ENCODE peak calls at places on chromosomes 6 and 20, in eight cellular contexts. T is effector CD8-positive, alpha-beta T cell; S is HEK293T; D is EL; B is HFF-Myc; H is T follicular helper cell; X is Kasumi-1; Q is T-helper 2 cell. C is an unnamed sample.

GRCh38 chr20:60653111-60653845 is 598.8 kb upstream of the CDH4 start:
- DNase-seq in T (no peak), S (no peak), D (no peak), B (no peak), H (no peak), X (no peak), Q (no peak), C (no peak)

GRCh38 chr6:37473364-37474095 is 26.2 kb downstream of the CCDC167 start:
- DNase-seq in T (no peak), S (no peak), D (peak), B (no peak), H (no peak), X (no peak), Q (no peak), C (no peak)

GRCh38 chr20:18922898-18923297 is 109.3 kb downstream of the SCP2D1 start:
- DNase-seq in T (no peak), S (no peak), D (no peak), B (no peak), H (no peak), X (no peak), Q (no peak), C (no peak)

GRCh38 chr6:167968091-167968490 is 29.4 kb upstream of the KIF25 start:
- DNase-seq in T (no peak), S (peak), D (peak), B (no peak), H (no peak), X (peak), Q (peak), C (no peak)

GRCh38 chr6:43247115-43247999 is 4.1 kb downstream of the TTBK1 start:
- DNase-seq in T (peak), S (peak), D (peak), B (no peak), H (peak), X (peak), Q (peak), C (no peak)

GRCh38 chr20:50229156-50229605 is 38.6 kb downstream of the CEBPB start:
- DNase-seq in T (no peak), S (no peak), D (no peak), B (no peak), H (no peak), X (no peak), Q (no peak), C (no peak)

GRCh38 chr6:159084493-159085091 is 39.8 kb upstream of the TAGAP start:
- DNase-seq in T (no peak), S (no peak), D (peak), B (no peak), H (no peak), X (no peak), Q (no peak), C (no peak)

GRCh38 chr6:85684125-85684808 is 41.6 kb upstream of the SYNCRIP start:
- DNase-seq in T (no peak), S (no peak), D (peak), B (no peak), H (no peak), X (peak), Q (no peak), C (no peak)

GRCh38 chr20:23568320-23569011 is at the start of gene CST9L:
- DNase-seq in T (no peak), S (no peak), D (no peak), B (no peak), H (no peak), X (no peak), Q (no peak), C (no peak)

GRCh38 chr20:44020406-44021148 is 105.9 kb downstream of the TOX2 start:
- DNase-seq in T (no peak), S (no peak), D (no peak), B (no peak), H (no peak), X (no peak), Q (no peak), C (no peak)

GRCh38 chr6:50087231-50087954 is 37.7 kb upstream of the DEFB112 start:
- DNase-seq in T (no peak), S (no peak), D (peak), B (no peak), H (no peak), X (peak), Q (no peak), C (no peak)

GRCh38 chr6:10720229-10720959 is 2.5 kb upstream of the TMEM14C start:
- DNase-seq in T (peak), S (no peak), D (peak), B (no peak), H (peak), X (no peak), Q (peak), C (no peak)

GRCh38 chr6:30060634-30060981 is 457 bp upstream of the POLR1H start:
- DNase-seq in T (no peak), S (peak), D (peak), B (no peak), H (no peak), X (no peak), Q (peak), C (no peak)

GRCh38 chr6:165562421-165563090 is 100.5 kb downstream of the PDE10A start:
- DNase-seq in T (no peak), S (no peak), D (no peak), B (no peak), H (no peak), X (no peak), Q (no peak), C (no peak)

GRCh38 chr6:121399971-121400370 is 35.5 kb upstream of the GJA1 start:
- DNase-seq in T (no peak), S (no peak), D (no peak), B (no peak), H (no peak), X (no peak), Q (no peak), C (no peak)

GRCh38 chr6:87645080-87645479 is 55.1 kb downstream of the ORC3 start:
- DNase-seq in T (no peak), S (no peak), D (no peak), B (no peak), H (no peak), X (no peak), Q (peak), C (no peak)

GRCh38 chr20:4230651-4231050 is 215.3 kb upstream of the RNF24 start:
- DNase-seq in T (no peak), S (no peak), D (no peak), B (no peak), H (no peak), X (peak), Q (no peak), C (no peak)

GRCh38 chr6:624979-625378 is 31.9 kb downstream of the HUS1B start:
- DNase-seq in T (no peak), S (peak), D (peak), B (peak), H (no peak), X (peak), Q (peak), C (no peak)

GRCh38 chr6:11812951-11813350 is 34.3 kb upstream of the ADTRP start:
- DNase-seq in T (no peak), S (no peak), D (no peak), B (no peak), H (no peak), X (no peak), Q (no peak), C (no peak)

GRCh38 chr20:61789329-61789728 is 276.4 kb downstream of the TAF4 start:
- DNase-seq in T (no peak), S (no peak), D (no peak), B (no peak), H (no peak), X (no peak), Q (no peak), C (no peak)

GRCh38 chr20:55097621-55098020 is 622.2 kb downstream of the DOK5 start:
- DNase-seq in T (no peak), S (no peak), D (no peak), B (no peak), H (no peak), X (no peak), Q (no peak), C (no peak)

GRCh38 chr20:39800548-39800947 is 838.4 kb downstream of the DHX35 start:
- DNase-seq in T (no peak), S (no peak), D (peak), B (peak), H (no peak), X (no peak), Q (no peak), C (no peak)

GRCh38 chr6:31692353-31692752 is 10.8 kb downstream of the ABHD16A start:
- DNase-seq in T (no peak), S (no peak), D (no peak), B (no peak), H (no peak), X (no peak), Q (no peak), C (no peak)

GRCh38 chr6:1296542-1296941 is 15.4 kb upstream of the FOXQ1 start:
- DNase-seq in T (no peak), S (no peak), D (peak), B (no peak), H (no peak), X (no peak), Q (no peak), C (no peak)

GRCh38 chr6:166561766-166562165 is 24.7 kb downstream of the RAMACL start:
- DNase-seq in T (no peak), S (no peak), D (peak), B (no peak), H (no peak), X (no peak), Q (no peak), C (no peak)

GRCh38 chr6:27188885-27189418 is 58.5 kb upstream of the PRSS16 start:
- DNase-seq in T (peak), S (peak), D (peak), B (peak), H (peak), X (peak), Q (peak), C (peak)

GRCh38 chr20:34824861-34825529 is 456 bp downstream of the NCOA6 start:
- DNase-seq in T (peak), S (peak), D (peak), B (no peak), H (peak), X (no peak), Q (peak), C (no peak)

GRCh38 chr20:57964011-57964862 is 254.4 kb upstream of the PMEPA1 start:
- DNase-seq in T (no peak), S (no peak), D (no peak), B (no peak), H (no peak), X (no peak), Q (no peak), C (no peak)

GRCh38 chr20:52852695-52853094 is 119.5 kb upstream of the TSHZ2 start:
- DNase-seq in T (no peak), S (no peak), D (no peak), B (no peak), H (no peak), X (no peak), Q (no peak), C (no peak)

GRCh38 chr20:50982372-50982771 is 23.8 kb downstream of the MOCS3 start:
- DNase-seq in T (no peak), S (no peak), D (peak), B (no peak), H (no peak), X (no peak), Q (no peak), C (no peak)

GRCh38 chr6:144673807-144674206 is 388.7 kb downstream of the UTRN start:
- DNase-seq in T (no peak), S (no peak), D (no peak), B (no peak), H (no peak), X (no peak), Q (no peak), C (no peak)

GRCh38 chr6:40376113-40376650 is 211.0 kb downstream of the LRFN2 start:
- DNase-seq in T (no peak), S (no peak), D (no peak), B (no peak), H (no peak), X (no peak), Q (no peak), C (no peak)

GRCh38 chr6:31970604-31971271 is 1.2 kb downstream of the DXO start:
- DNase-seq in T (no peak), S (no peak), D (no peak), B (no peak), H (no peak), X (no peak), Q (no peak), C (no peak)

GRCh38 chr20:33676121-33676520 is 1.9 kb upstream of the NECAB3 start:
- DNase-seq in T (no peak), S (no peak), D (no peak), B (no peak), H (no peak), X (no peak), Q (no peak), C (no peak)